ENCODE peak calls at places on chromosomes 7 and 10, in eight cellular contexts. One of them, this sample, is unnamed.

GRCh38 chr10:42177077-42177792 is 461.1 kb downstream of the ZNF33B start:
- DNase-seq in K562: no peak
- DNase-seq in A549: no peak
- DNase-seq in HCT116: no peak
- DNase-seq in endothelial cell of umbilical vein: no peak
- DNase-seq in HepG2: no peak
- DNase-seq in H1: no peak
- DNase-seq in GM12878: no peak
- DNase-seq in this sample: peak

GRCh38 chr7:8175929-8176369 is 86.0 kb downstream of the ICA1 start:
- DNase-seq in K562: no peak
- DNase-seq in A549: no peak
- DNase-seq in HCT116: no peak
- DNase-seq in endothelial cell of umbilical vein: no peak
- DNase-seq in HepG2: peak
- DNase-seq in H1: no peak
- DNase-seq in GM12878: no peak
- DNase-seq in this sample: peak

GRCh38 chr7:37015353-37016034 is 291.2 kb upstream of the AOAH start:
- DNase-seq in K562: no peak
- DNase-seq in A549: no peak
- DNase-seq in HCT116: no peak
- DNase-seq in endothelial cell of umbilical vein: no peak
- DNase-seq in HepG2: peak
- DNase-seq in H1: no peak
- DNase-seq in GM12878: no peak
- DNase-seq in this sample: no peak

GRCh38 chr7:105439174-105439893 is 50.6 kb upstream of the SRPK2 start:
- DNase-seq in K562: peak
- DNase-seq in A549: peak
- DNase-seq in HCT116: no peak
- DNase-seq in endothelial cell of umbilical vein: peak
- DNase-seq in HepG2: peak
- DNase-seq in H1: no peak
- DNase-seq in GM12878: no peak
- DNase-seq in this sample: peak

GRCh38 chr10:31749293-31749692 is 179.3 kb downstream of the ARHGAP12 start:
- DNase-seq in K562: no peak
- DNase-seq in A549: no peak
- DNase-seq in HCT116: no peak
- DNase-seq in endothelial cell of umbilical vein: no peak
- DNase-seq in HepG2: no peak
- DNase-seq in H1: no peak
- DNase-seq in GM12878: no peak
- DNase-seq in this sample: no peak

GRCh38 chr10:77289790-77290189 is 347.8 kb downstream of the KCNMA1 start:
- DNase-seq in K562: no peak
- DNase-seq in A549: no peak
- DNase-seq in HCT116: no peak
- DNase-seq in endothelial cell of umbilical vein: no peak
- DNase-seq in HepG2: no peak
- DNase-seq in H1: no peak
- DNase-seq in GM12878: no peak
- DNase-seq in this sample: no peak

GRCh38 chr7:40008218-40008815 is 58.3 kb downstream of the CDK13 start:
- DNase-seq in K562: no peak
- DNase-seq in A549: peak
- DNase-seq in HCT116: no peak
- DNase-seq in endothelial cell of umbilical vein: peak
- DNase-seq in HepG2: no peak
- DNase-seq in H1: no peak
- DNase-seq in GM12878: no peak
- DNase-seq in this sample: no peak

GRCh38 chr10:88565072-88565471 is 18.0 kb downstream of the RNLS start:
- DNase-seq in K562: no peak
- DNase-seq in A549: peak
- DNase-seq in HCT116: peak
- DNase-seq in endothelial cell of umbilical vein: peak
- DNase-seq in HepG2: no peak
- DNase-seq in H1: no peak
- DNase-seq in GM12878: no peak
- DNase-seq in this sample: peak

GRCh38 chr7:46945328-46945727 is 636.6 kb downstream of the TNS3 start:
- DNase-seq in K562: no peak
- DNase-seq in A549: no peak
- DNase-seq in HCT116: no peak
- DNase-seq in endothelial cell of umbilical vein: no peak
- DNase-seq in HepG2: no peak
- DNase-seq in H1: no peak
- DNase-seq in GM12878: no peak
- DNase-seq in this sample: no peak

GRCh38 chr7:92830532-92831110 is 5.8 kb downstream of the CDK6 start:
- DNase-seq in K562: no peak
- DNase-seq in A549: no peak
- DNase-seq in HCT116: no peak
- DNase-seq in endothelial cell of umbilical vein: no peak
- DNase-seq in HepG2: no peak
- DNase-seq in H1: no peak
- DNase-seq in GM12878: no peak
- DNase-seq in this sample: peak

GRCh38 chr7:92830047-92830446 is 6.3 kb downstream of the CDK6 start:
- DNase-seq in K562: no peak
- DNase-seq in A549: no peak
- DNase-seq in HCT116: no peak
- DNase-seq in endothelial cell of umbilical vein: no peak
- DNase-seq in HepG2: no peak
- DNase-seq in H1: no peak
- DNase-seq in GM12878: no peak
- DNase-seq in this sample: no peak

GRCh38 chr7:92832623-92833023 is 3.8 kb downstream of the CDK6 start:
- DNase-seq in K562: no peak
- DNase-seq in A549: no peak
- DNase-seq in HCT116: no peak
- DNase-seq in endothelial cell of umbilical vein: no peak
- DNase-seq in HepG2: no peak
- DNase-seq in H1: no peak
- DNase-seq in GM12878: no peak
- DNase-seq in this sample: no peak

GRCh38 chr7:92833024-92833765 is 3.2 kb downstream of the CDK6 start:
- DNase-seq in K562: peak
- DNase-seq in A549: peak
- DNase-seq in HCT116: peak
- DNase-seq in endothelial cell of umbilical vein: peak
- DNase-seq in HepG2: peak
- DNase-seq in H1: peak
- DNase-seq in GM12878: no peak
- DNase-seq in this sample: peak

DNA sequence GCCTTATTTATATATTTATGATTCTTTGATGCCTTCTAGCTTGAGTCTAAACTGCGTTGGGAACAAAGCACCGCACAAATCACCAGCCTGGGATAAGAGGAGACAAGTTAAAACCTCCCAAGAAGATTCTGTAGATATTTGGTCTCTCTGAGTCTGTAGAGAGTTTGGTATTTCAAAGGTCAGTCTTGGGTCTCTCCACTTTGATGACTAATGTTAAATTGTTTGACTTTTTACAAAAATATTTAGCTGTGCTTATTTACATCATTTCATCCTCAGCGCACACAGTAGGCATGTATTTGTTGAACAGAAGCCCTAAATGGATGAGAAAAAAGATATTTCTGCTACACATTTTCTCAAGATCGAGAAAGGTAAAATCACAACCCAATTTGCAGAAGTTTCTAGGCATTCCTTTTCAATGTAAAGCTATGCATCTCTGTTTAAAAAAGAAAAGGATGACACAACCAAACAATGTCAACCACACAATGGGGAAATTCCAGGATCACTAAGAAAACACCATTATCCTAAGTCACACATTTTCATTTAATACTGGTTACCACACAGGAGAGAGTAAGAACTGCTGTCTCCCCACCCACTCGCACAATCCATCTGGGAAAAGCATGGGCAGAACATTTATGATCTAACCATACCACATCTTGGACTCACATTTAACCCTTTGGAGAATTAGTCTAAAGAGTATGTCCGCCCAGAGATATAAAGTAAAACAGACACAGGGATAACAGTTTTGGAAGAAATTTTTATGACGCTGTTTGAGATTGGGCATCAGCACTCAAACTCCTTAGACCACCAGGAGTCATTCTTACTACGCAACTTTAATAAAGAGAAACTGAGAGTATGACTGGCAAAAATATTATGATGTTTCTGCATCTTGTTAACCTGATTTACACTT is 4.4 kb downstream of the CDK6 start:
- DNase-seq in K562: no peak
- DNase-seq in A549: no peak
- DNase-seq in HCT116: no peak
- DNase-seq in endothelial cell of umbilical vein: peak
- DNase-seq in HepG2: peak
- DNase-seq in H1: no peak
- DNase-seq in GM12878: no peak
- DNase-seq in this sample: peak
- TF ChIP-seq MAX in K562: no peak
- TF ChIP-seq MAX in A549: no peak
- TF ChIP-seq MAX in HCT116: no peak
- TF ChIP-seq MAX in endothelial cell of umbilical vein: no peak
- TF ChIP-seq MAX in HepG2: no peak
- TF ChIP-seq MAX in H1: no peak
- TF ChIP-seq MAX in GM12878: no peak
- TF ChIP-seq MAX in this sample: no peak

DNA sequence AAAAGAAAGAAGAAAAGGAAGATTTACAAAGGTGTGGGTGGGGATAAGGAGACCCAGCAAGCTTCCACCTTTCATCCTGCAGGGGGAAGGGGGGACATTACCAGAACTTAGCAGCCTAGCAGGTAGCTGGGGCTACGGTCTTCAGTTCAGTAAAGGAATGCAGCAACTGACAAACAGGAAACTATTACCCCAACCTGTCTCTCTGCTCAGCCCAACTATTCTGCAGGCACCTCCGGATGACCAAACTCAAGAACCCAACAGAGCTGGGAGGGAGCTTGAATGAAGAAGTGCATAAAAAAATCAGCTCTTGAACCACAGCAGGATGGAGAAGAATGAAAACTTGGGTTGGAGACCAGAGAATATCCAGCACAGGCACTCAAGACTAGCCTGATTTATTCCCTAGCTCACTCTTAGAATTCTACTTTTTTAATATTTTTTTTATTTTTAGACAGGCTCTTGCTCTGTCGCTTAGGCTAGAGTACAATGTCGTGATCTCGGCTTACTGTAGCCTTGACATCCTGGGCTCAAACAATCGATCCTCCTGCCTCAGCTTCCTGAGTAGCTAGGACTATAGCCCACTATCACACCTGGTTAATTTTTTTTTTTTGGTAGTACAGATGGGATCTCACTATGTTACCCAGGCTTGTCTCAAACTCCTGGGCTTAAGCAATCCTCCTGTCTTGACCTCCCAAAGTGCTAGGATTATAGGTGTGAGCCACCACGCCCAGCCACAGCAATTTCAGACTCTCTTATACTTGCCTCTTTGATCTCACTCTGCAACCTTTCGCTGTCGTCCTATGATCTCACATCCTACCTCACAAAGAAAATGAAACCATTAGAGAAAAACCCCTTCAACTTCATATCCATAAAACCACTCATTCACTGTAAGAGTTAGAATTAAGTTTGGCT is 18.5 kb upstream of the C10orf67 start:
- DNase-seq in K562: no peak
- DNase-seq in A549: no peak
- DNase-seq in HCT116: no peak
- DNase-seq in endothelial cell of umbilical vein: no peak
- DNase-seq in HepG2: no peak
- DNase-seq in H1: no peak
- DNase-seq in GM12878: no peak
- DNase-seq in this sample: no peak
- H3K4me3 ChIP-seq in K562: no peak
- H3K4me3 ChIP-seq in A549: no peak
- H3K4me3 ChIP-seq in HCT116: no peak
- H3K4me3 ChIP-seq in endothelial cell of umbilical vein: no peak
- H3K4me3 ChIP-seq in HepG2: no peak
- H3K4me3 ChIP-seq in H1: no peak
- H3K4me3 ChIP-seq in GM12878: peak
- H3K4me3 ChIP-seq in this sample: no peak

GRCh38 chr10:132404169-132404880 is 7.3 kb downstream of the PWWP2B start:
- DNase-seq in K562: no peak
- DNase-seq in A549: no peak
- DNase-seq in HCT116: no peak
- DNase-seq in endothelial cell of umbilical vein: no peak
- DNase-seq in HepG2: no peak
- DNase-seq in H1: no peak
- DNase-seq in GM12878: no peak
- DNase-seq in this sample: no peak

GRCh38 chr10:132405463-132405991 is 8.5 kb downstream of the PWWP2B start:
- DNase-seq in K562: no peak
- DNase-seq in A549: no peak
- DNase-seq in HCT116: no peak
- DNase-seq in endothelial cell of umbilical vein: no peak
- DNase-seq in HepG2: no peak
- DNase-seq in H1: no peak
- DNase-seq in GM12878: no peak
- DNase-seq in this sample: no peak

GRCh38 chr10:132402781-132403241 is 5.8 kb downstream of the PWWP2B start:
- DNase-seq in K562: no peak
- DNase-seq in A549: no peak
- DNase-seq in HCT116: no peak
- DNase-seq in endothelial cell of umbilical vein: no peak
- DNase-seq in HepG2: no peak
- DNase-seq in H1: no peak
- DNase-seq in GM12878: no peak
- DNase-seq in this sample: no peak

GRCh38 chr10:132404911-132405462 is 8.0 kb downstream of the PWWP2B start:
- DNase-seq in K562: no peak
- DNase-seq in A549: no peak
- DNase-seq in HCT116: no peak
- DNase-seq in endothelial cell of umbilical vein: no peak
- DNase-seq in HepG2: no peak
- DNase-seq in H1: peak
- DNase-seq in GM12878: no peak
- DNase-seq in this sample: no peak

GRCh38 chr10:132403511-132404168 is 6.6 kb downstream of the PWWP2B start:
- DNase-seq in K562: no peak
- DNase-seq in A549: no peak
- DNase-seq in HCT116: no peak
- DNase-seq in endothelial cell of umbilical vein: no peak
- DNase-seq in HepG2: no peak
- DNase-seq in H1: no peak
- DNase-seq in GM12878: no peak
- DNase-seq in this sample: no peak
- TF ChIP-seq POLR2A in K562: no peak
- TF ChIP-seq POLR2A in A549: no peak
- TF ChIP-seq POLR2A in HCT116: no peak
- TF ChIP-seq POLR2A in endothelial cell of umbilical vein: no peak
- TF ChIP-seq POLR2A in HepG2: no peak
- TF ChIP-seq POLR2A in H1: no peak
- TF ChIP-seq POLR2A in GM12878: no peak
- TF ChIP-seq POLR2A in this sample: no peak

DNA sequence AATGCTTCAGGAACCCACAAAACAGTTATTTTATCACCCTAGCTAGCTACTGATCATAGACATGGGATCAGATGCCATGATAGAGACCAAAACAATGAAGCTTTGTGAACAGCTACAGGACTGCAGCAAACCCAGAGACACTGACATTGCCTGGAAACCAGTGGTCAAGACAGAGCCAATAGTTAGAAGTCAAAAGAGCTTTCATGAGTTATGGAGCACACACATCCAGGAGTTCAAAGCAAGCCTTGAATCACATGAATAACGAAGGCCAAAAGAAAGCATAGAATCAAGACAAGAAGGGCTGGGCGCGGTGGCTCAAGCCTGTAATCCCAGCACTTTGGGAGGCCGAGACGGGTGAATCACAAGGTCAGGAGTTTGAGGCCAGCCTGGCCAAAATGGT is 34.5 kb upstream of the GSAP start:
- DNase-seq in K562: no peak
- DNase-seq in A549: no peak
- DNase-seq in HCT116: no peak
- DNase-seq in endothelial cell of umbilical vein: no peak
- DNase-seq in HepG2: peak
- DNase-seq in H1: no peak
- DNase-seq in GM12878: no peak
- DNase-seq in this sample: no peak
- TF ChIP-seq MAX in K562: no peak
- TF ChIP-seq MAX in A549: no peak
- TF ChIP-seq MAX in HCT116: no peak
- TF ChIP-seq MAX in endothelial cell of umbilical vein: no peak
- TF ChIP-seq MAX in HepG2: no peak
- TF ChIP-seq MAX in H1: no peak
- TF ChIP-seq MAX in GM12878: no peak
- TF ChIP-seq MAX in this sample: no peak

This sample was measured in NB4.